ENCODE peak calls at places on chromosome 22, in nine cellular contexts. E is naive thymus-derived CD8-positive, alpha-beta T cell; D is fibroblast of lung; I is pancreas; G is stimulated activated naive CD8-positive, alpha-beta T cell treated with anti-CD3 and anti-CD28 coated beads, Interleukin-15, amount 100 ng/mL, for 72 hours; F is GM04504; C is AG10803; A is Daoy; T is osteocyte. N is an unnamed sample.

GRCh38 chr22:18000441-18001039 is 23.8 kb downstream of the MICAL3 start:
- DNase-seq in E (peak; percentile 28), D (no peak), I (peak; percentile 19), G (peak; percentile 23), F (no peak), C (no peak), A (peak; percentile 49), T (no peak), N (no peak)

GRCh38 chr22:39473856-39474255 is 17.0 kb downstream of the MGAT3 start:
- DNase-seq in E (no peak), D (no peak), I (no peak), G (no peak), F (no peak), C (no peak), A (no peak), T (no peak), N (no peak)

GRCh38 chr22:49811014-49811791 is 16.5 kb downstream of the BRD1 start:
- DNase-seq in E (no peak), D (no peak), I (no peak), G (no peak), F (no peak), C (no peak), A (no peak), T (no peak), N (no peak)

GRCh38 chr22:41518048-41518347 is 26.3 kb downstream of the POLR3H start:
- DNase-seq in E (no peak), D (no peak), I (no peak), G (no peak), F (no peak), C (no peak), A (no peak), T (no peak), N (no peak)

GRCh38 chr22:42702675-42703074 is 18.0 kb downstream of the A4GALT start:
- DNase-seq in E (no peak), D (no peak), I (no peak), G (no peak), F (no peak), C (no peak), A (no peak), T (no peak), N (no peak)

GRCh38 chr22:49138250-49138790 is 689.4 kb downstream of the BRD1 start:
- DNase-seq in E (no peak), D (no peak), I (no peak), G (no peak), F (no peak), C (no peak), A (no peak), T (no peak), N (no peak)

GRCh38 chr22:43471186-43471585 is 59.4 kb downstream of the MPPED1 start:
- DNase-seq in E (no peak), D (no peak), I (no peak), G (no peak), F (no peak), C (no peak), A (no peak), T (no peak), N (no peak)

GRCh38 chr22:46887978-46888377 is 125.5 kb downstream of the TBC1D22A start:
- DNase-seq in E (no peak), D (no peak), I (no peak), G (no peak), F (no peak), C (no peak), A (no peak), T (no peak), N (no peak)

GRCh38 chr22:44067033-44067432 is 42.9 kb downstream of the PARVB start:
- DNase-seq in E (no peak), D (no peak), I (no peak), G (no peak), F (no peak), C (no peak), A (no peak), T (no peak), N (no peak)

GRCh38 chr22:25210831-25211230 is 8.6 kb upstream of the CRYBB2 start:
- DNase-seq in E (no peak), D (no peak), I (no peak), G (no peak), F (no peak), C (no peak), A (no peak), T (no peak), N (no peak)

GRCh38 chr22:35617137-35617755 is at the start of gene MB:
- DNase-seq in E (no peak), D (no peak), I (no peak), G (no peak), F (no peak), C (no peak), A (no peak), T (no peak), N (no peak)

GRCh38 chr22:35656284-35656752 is 8.1 kb downstream of the APOL6 start:
- DNase-seq in E (no peak), D (no peak), I (no peak), G (no peak), F (no peak), C (no peak), A (no peak), T (peak; percentile 34), N (peak; percentile 33)

GRCh38 chr22:35564975-35565867 is 24.6 kb downstream of the RASD2 start:
- DNase-seq in E (no peak), D (peak; percentile 80), I (no peak), G (no peak), F (no peak), C (peak; percentile 72), A (peak; percentile 64), T (no peak), N (no peak)

GRCh38 chr22:29018293-29019189 is 43.1 kb downstream of the C22orf31 start:
- DNase-seq in E (no peak), D (no peak), I (no peak), G (no peak), F (no peak), C (no peak), A (no peak), T (no peak), N (no peak)